ENCODE peak calls at places on chromosome 7, in six cellular contexts. S is esophagus muscularis mucosa, Z is GM23338, O is Karpas-422, E is RWPE1, T is iris pigment epithelial cell. Q is an unnamed sample.

GRCh38 chr7:148367701-148368475 is 222.7 kb upstream of the C7orf33 start:
- DNase-seq in Z (no peak), O (no peak), S (peak), T (no peak), E (no peak), Q (no peak)

GRCh38 chr7:68176974-68177373 is 1180.3 kb downstream of the TYW1 start:
- DNase-seq in O (peak), Z (peak), E (peak), S (no peak), T (peak), Q (peak)

GRCh38 chr7:51366930-51367613 is 50.5 kb upstream of the COBL start:
- DNase-seq in T (peak), Z (peak), S (no peak), O (peak), E (peak), Q (peak)

GRCh38 chr7:20797174-20798080 is 10.7 kb upstream of the SP8 start:
- DNase-seq in S (no peak), E (no peak), O (peak), Z (peak), T (no peak), Q (peak)

GRCh38 chr7:41183741-41184140 is 519.1 kb downstream of the INHBA start:
- DNase-seq in T (no peak), Z (no peak), O (no peak), S (no peak), E (no peak), Q (no peak)

GRCh38 chr7:102125127-102125561 is 161.5 kb upstream of the SH2B2 start:
- DNase-seq in T (peak), E (peak), O (peak), S (peak), Z (peak), Q (peak)

GRCh38 chr7:18552311-18552916 is 56.9 kb downstream of the HDAC9 start:
- DNase-seq in O (no peak), E (no peak), S (no peak), T (no peak), Z (no peak), Q (no peak)

GRCh38 chr7:107210400-107210799 is 41.6 kb downstream of the HBP1 start:
- DNase-seq in Z (peak), O (no peak), S (no peak), E (no peak), T (no peak), Q (no peak)

GRCh38 chr7:54827719-54828118 is 68.7 kb upstream of the SEC61G start:
- DNase-seq in O (no peak), T (no peak), S (no peak), Z (no peak), E (no peak), Q (no peak)

GRCh38 chr7:54897891-54898290 is 120.9 kb upstream of the EGFR start:
- DNase-seq in Z (no peak), E (no peak), T (peak), O (no peak), S (no peak), Q (no peak)

GRCh38 chr7:136957391-136957790 is 88.9 kb downstream of the CHRM2 start:
- DNase-seq in T (peak), O (no peak), E (no peak), S (no peak), Z (no peak), Q (no peak)

GRCh38 chr7:22640269-22640668 is 86.7 kb upstream of the IL6 start:
- DNase-seq in T (no peak), O (no peak), S (no peak), E (no peak), Z (no peak), Q (no peak)

GRCh38 chr7:100423315-100423714 is 5.2 kb downstream of the ZCWPW1 start:
- DNase-seq in Z (no peak), O (no peak), T (no peak), S (no peak), E (no peak), Q (no peak)

GRCh38 chr7:139084709-139085108 is 24.8 kb downstream of the ZC3HAV1 start:
- DNase-seq in O (no peak), Z (no peak), T (no peak), S (no peak), E (no peak), Q (no peak)

GRCh38 chr7:116211006-116211912 is 920 bp downstream of the TES start:
- DNase-seq in T (peak), E (peak), S (peak), O (peak), Z (peak), Q (peak)

GRCh38 chr7:108455833-108456677 is at the start of gene NRCAM:
- DNase-seq in Z (peak), S (no peak), E (peak), T (peak), O (no peak), Q (peak)

GRCh38 chr7:47153571-47153970 is 428.3 kb downstream of the TNS3 start:
- DNase-seq in S (no peak), T (peak), Z (peak), E (no peak), O (no peak), Q (no peak)

GRCh38 chr7:120053390-120053961 is 219.5 kb upstream of the KCND2 start:
- DNase-seq in Z (no peak), T (peak), S (no peak), E (no peak), O (no peak), Q (no peak)

GRCh38 chr7:93092757-93093370 is 24.9 kb downstream of the SAMD9 start:
- DNase-seq in O (peak), Z (peak), S (no peak), T (peak), E (no peak), Q (peak)

GRCh38 chr7:132655071-132655761 is 78.9 kb upstream of the PLXNA4 start:
- DNase-seq in T (peak), O (no peak), E (no peak), S (no peak), Z (peak), Q (no peak)